ENCODE peak calls at places on chromosomes 5 and 9, in eight cellular contexts. S, M, B, E, G, C, Q and L are unnamed samples. For H3K27me3, the result is how much of the 10 kb centered on the place peaks cover.

GRCh38 chr5:56656816-56657740 is 158.3 kb upstream of the MAP3K1 start:
- DNase-seq in B (no peak), Q (no peak), G (no peak), C (no peak), S (no peak), M (no peak), E (peak), L (no peak)

GRCh38 chr5:61603211-61603908 is 271.3 kb downstream of the ZSWIM6 start:
- DNase-seq in M (peak), E (peak), Q (no peak), S (peak), C (no peak), B (no peak), G (peak), L (no peak)

GRCh38 chr5:95644351-95645042 is 2.1 kb upstream of the RFESD start:
- DNase-seq in G (peak), E (peak), Q (peak), S (peak), M (peak), C (peak), B (peak), L (peak)

GRCh38 chr9:3842839-3843238 is 317.0 kb upstream of the RFX3 start:
- DNase-seq in C (no peak), M (peak), E (no peak), B (no peak), S (no peak), Q (no peak), G (no peak), L (no peak)

GRCh38 chr5:149851211-149851610 is 93.4 kb downstream of the PDE6A start:
- DNase-seq in S (no peak), C (no peak), B (no peak), G (no peak), E (no peak), Q (peak), M (no peak), L (no peak)

GRCh38 chr5:115961413-115962238 is 649 bp upstream of the LVRN start:
- DNase-seq in E (no peak), B (peak), G (peak), C (no peak), S (peak), Q (no peak), M (peak), L (no peak)

GRCh38 chr9:134912126-134912840 is 5.4 kb downstream of the FCN1 start:
- DNase-seq in M (no peak), S (no peak), E (no peak), G (peak), C (no peak), B (no peak), Q (no peak), L (no peak)

GRCh38 chr5:37436146-37436934 is 57.2 kb downstream of the WDR70 start:
- DNase-seq in C (no peak), E (no peak), B (no peak), S (no peak), G (no peak), M (no peak), Q (no peak), L (peak)

GRCh38 chr5:65142511-65143011 is 339.2 kb downstream of the ADAMTS6 start:
- DNase-seq in M (peak), E (peak), G (no peak), S (peak), Q (peak), C (no peak), B (peak), L (no peak)

GRCh38 chr5:54883374-54884194 is 101.8 kb downstream of the ESM1 start:
- DNase-seq in G (peak), B (peak), M (peak), Q (peak), C (no peak), E (no peak), S (peak), L (no peak)

GRCh38 chr5:62168882-62169281 is 137.1 kb upstream of the KIF2A start:
- DNase-seq in B (no peak), E (no peak), S (no peak), Q (no peak), C (no peak), M (no peak), G (no peak), L (no peak)

GRCh38 chr5:132013711-132014110 is 2.3 kb upstream of the ACSL6 start:
- DNase-seq in E (no peak), B (no peak), C (no peak), S (no peak), Q (no peak), M (no peak), G (no peak), L (no peak)
- H3K27me3 ChIP-seq in E (under half), B (half or more), C (under half), S (under half), Q (half or more), M (under half), G (under half), L (half or more)

DNA sequence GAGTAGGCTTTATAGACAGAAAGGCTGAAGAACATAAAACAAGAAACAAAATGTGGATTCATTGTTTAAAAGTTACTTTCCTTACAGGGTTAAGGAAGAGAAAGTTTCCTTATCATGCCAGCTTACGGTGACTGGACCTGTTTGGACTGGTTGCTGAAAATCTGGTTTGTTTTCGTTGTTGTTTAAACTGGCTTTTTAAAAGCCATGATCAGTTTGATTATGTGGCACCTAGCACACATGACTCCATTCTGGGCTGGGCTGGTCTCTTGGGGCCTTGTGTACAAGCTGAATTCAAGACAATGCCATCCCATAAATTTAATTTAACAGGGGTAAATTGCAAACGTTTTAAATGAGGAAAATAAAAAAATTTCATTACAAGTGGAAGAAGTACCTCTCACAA is 18.4 kb upstream of the ZNF474 start:
- DNase-seq in C (no peak), B (no peak), S (no peak), Q (no peak), G (no peak), E (no peak), M (no peak), L (no peak)
- TF ChIP-seq EZH2phosphoT487 in C (no peak), B (no peak), S (no peak), Q (no peak), G (no peak), E (no peak), M (no peak), L (no peak)

GRCh38 chr5:77957931-77958476 is 181.9 kb upstream of the TBCA start:
- DNase-seq in B (peak), E (no peak), G (no peak), Q (peak), C (no peak), S (peak), M (peak), L (no peak)

GRCh38 chr5:77960863-77961396 is 184.8 kb upstream of the TBCA start:
- DNase-seq in G (no peak), S (peak), B (peak), E (no peak), Q (no peak), C (no peak), M (no peak), L (peak)

GRCh38 chr5:77960305-77960704 is 184.2 kb upstream of the TBCA start:
- DNase-seq in M (no peak), G (no peak), E (no peak), S (no peak), B (no peak), Q (no peak), C (no peak), L (no peak)

GRCh38 chr5:77958642-77959315 is 182.6 kb upstream of the TBCA start:
- DNase-seq in S (peak), Q (no peak), C (no peak), M (no peak), E (no peak), B (peak), G (no peak), L (no peak)

GRCh38 chr5:77963795-77964194 is 187.7 kb upstream of the TBCA start:
- DNase-seq in S (no peak), E (no peak), B (no peak), M (no peak), C (no peak), Q (no peak), G (no peak), L (no peak)
- H3K27ac ChIP-seq in S (no peak), E (no peak), B (no peak), M (no peak), C (no peak), Q (no peak), G (no peak), L (no peak)

GRCh38 chr5:123091258-123091987 is 2.4 kb downstream of the PRDM6 start:
- DNase-seq in M (no peak), B (no peak), G (no peak), Q (no peak), S (no peak), C (no peak), E (no peak), L (no peak)
- H3K27me3 ChIP-seq in M (under half), B (half or more), G (half or more), Q (half or more), S (half or more), C (under half), E (half or more), L (under half)

DNA sequence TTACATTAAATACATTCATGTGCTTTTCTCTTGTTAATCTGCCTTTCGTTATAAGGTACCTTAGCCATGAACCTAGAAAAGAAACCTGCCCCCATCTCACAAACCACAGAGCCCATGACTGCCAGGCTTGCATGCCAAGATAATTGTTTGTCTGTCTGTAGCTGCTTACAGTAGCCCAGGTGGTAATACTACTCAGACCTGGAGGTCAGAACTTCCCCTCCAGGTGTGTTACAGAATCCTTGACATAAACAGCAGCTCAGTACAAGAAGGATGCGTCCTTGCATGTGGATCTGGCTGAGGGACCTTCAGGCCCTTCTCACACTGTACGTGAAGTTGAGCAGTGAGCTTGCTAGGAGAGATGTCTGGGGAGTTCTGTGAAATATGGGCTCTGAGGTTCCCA is 291.4 kb downstream of the CSNK1G3 start:
- DNase-seq in C (no peak), S (no peak), B (no peak), M (no peak), G (no peak), E (no peak), Q (no peak), L (peak)
- TF ChIP-seq EZH2phosphoT487 in C (no peak), S (no peak), B (no peak), M (no peak), G (no peak), E (no peak), Q (no peak), L (no peak)

GRCh38 chr9:127524373-127524772 is 73.1 kb downstream of the LRSAM1 start:
- DNase-seq in S (peak), E (no peak), B (peak), M (no peak), Q (no peak), C (no peak), G (no peak), L (no peak)

GRCh38 chr9:127527560-127528268 is 76.4 kb downstream of the LRSAM1 start:
- DNase-seq in Q (no peak), B (no peak), G (no peak), S (no peak), M (no peak), C (no peak), E (no peak), L (no peak)

GRCh38 chr9:127526655-127527559 is 75.6 kb downstream of the LRSAM1 start:
- DNase-seq in C (no peak), Q (no peak), M (no peak), S (no peak), B (no peak), G (no peak), E (no peak), L (no peak)

GRCh38 chr9:127523312-127523851 is 72.1 kb downstream of the LRSAM1 start:
- DNase-seq in Q (no peak), M (peak), S (peak), E (peak), B (no peak), G (peak), C (peak), L (no peak)

DNA sequence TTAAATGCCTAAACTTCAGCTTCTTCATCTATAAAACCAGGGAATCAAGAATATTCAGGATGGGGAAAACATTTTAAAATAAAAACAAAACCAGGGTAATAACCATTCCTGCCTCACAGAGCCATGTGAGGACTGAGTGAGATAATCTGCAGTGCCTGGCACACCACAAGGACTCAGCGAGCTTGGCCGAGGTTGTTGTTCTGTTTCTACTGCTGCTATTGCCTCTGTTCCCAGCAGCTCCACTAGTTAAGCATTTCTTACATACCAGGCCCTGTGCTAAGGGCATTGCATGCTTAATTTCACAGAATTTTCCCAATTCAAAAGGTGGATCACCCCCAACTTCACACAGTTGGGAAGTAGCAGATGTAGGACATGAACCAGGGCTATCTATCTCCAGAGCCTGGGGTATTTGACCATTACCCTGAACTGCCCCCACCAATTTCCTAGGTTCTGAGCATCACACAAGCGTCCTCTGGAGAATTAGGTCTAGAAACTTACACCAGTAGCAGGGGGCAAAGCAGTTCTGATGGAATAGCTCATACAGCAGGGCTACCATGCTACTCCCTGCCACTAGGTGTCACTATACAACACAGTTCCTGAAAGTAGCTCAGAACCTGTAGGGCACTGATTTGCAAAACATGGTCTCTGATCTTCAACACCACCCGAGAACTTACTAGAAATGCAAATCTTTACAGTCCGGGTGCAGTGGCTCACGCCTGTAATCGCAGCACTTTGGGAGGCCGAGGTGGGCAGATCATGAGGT is 74.3 kb downstream of the LRSAM1 start:
- DNase-seq in M (peak), B (peak), G (no peak), E (peak), C (peak), S (peak), Q (no peak), L (peak)
- H3K27ac ChIP-seq in M (no peak), B (no peak), G (no peak), E (no peak), C (no peak), S (no peak), Q (no peak), L (no peak)

DNA sequence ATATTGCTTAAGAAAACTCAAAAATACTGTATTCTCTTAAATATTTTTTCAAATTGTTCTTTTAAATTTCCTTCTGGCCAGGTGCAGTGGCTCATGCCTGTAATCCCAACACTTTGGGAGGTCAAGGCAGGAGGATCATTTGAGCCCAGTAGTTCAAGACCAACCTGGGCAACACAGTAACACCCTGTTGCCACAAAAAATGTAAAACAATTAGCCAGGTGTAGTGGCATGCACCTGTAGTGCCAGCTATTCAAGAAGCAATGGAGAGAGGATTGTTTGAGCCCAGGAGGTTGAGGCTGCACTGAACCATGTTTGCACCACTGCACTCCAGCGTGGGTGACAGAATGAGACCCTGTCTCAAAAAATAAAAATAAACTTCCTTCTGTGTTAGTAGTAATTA is 94.3 kb downstream of the STRBP start:
- DNase-seq in G (no peak), B (no peak), S (no peak), M (no peak), Q (no peak), E (no peak), C (no peak), L (no peak)
- H3K27me3 ChIP-seq in G (under half), B (under half), S (under half), M (under half), Q (under half), E (under half), C (under half), L (under half)

DNA sequence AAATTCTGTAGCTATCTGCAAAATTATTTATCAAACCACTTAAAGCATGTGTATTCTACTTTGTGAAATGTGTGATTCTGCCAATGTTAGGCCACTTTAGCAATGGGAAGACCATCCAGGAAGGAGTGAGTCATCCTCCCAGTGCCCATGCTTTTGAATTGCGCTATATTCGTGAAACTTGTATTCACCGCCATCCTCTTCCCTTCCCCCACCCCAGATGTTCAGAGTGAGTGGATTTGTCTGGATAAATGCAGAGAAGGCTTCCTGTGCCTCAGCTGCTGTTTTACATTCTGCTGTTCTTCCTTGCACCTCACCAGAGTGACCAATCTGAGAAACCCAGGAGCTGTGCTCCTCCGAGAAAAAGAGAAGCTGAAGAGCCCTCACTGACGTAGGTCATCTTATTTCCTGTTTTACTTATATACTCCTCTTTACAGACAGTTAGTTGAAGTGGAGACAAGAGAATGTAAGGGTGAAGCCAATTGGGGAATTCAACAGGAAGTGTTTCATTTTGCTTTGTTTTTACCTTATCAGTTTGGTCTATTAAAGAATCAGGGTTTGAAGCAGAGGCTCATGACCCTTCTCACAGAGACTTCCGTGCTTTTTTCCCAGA is 24.7 kb upstream of the SVEP1 start:
- DNase-seq in E (no peak), S (no peak), G (no peak), C (no peak), Q (no peak), M (no peak), B (no peak), L (no peak)
- TF ChIP-seq EZH2phosphoT487 in E (no peak), S (no peak), G (no peak), C (no peak), Q (no peak), M (no peak), B (no peak), L (no peak)

GRCh38 chr9:36142510-36143161 is 6.1 kb downstream of the GLIPR2 start:
- DNase-seq in C (no peak), Q (no peak), M (peak), E (no peak), S (no peak), G (no peak), B (no peak), L (no peak)
- H3K27ac ChIP-seq in C (no peak), Q (no peak), M (no peak), E (no peak), S (no peak), G (no peak), B (no peak), L (no peak)